ENCODE peak calls at places on chromosomes 12 and 14, in five cellular contexts. I, E, T, O and B are unnamed samples.

GRCh38 chr14:23307687-23308644 is 1.3 kb downstream of the BCL2L2 start:
- DNase-seq in I (peak), E (peak), T (no peak), O (no peak), B (no peak)

GRCh38 chr12:81284137-81284536 is 206.3 kb downstream of the ACSS3 start:
- DNase-seq in I (peak), E (peak), T (no peak), O (no peak), B (peak)

GRCh38 chr12:100593490-100593889 is 20.0 kb downstream of the GAS2L3 start:
- DNase-seq in I (peak), E (no peak), T (no peak), O (no peak), B (peak)

GRCh38 chr12:116121453-116121871 is 156.0 kb downstream of the MED13L start:
- DNase-seq in I (peak), E (peak), T (no peak), O (no peak), B (peak)

GRCh38 chr12:126191037-126191891 is 1126.0 kb downstream of the AACS start:
- DNase-seq in I (peak), E (no peak), T (no peak), O (no peak), B (no peak)

GRCh38 chr12:18853570-18854366 is 115.8 kb downstream of the CAPZA3 start:
- DNase-seq in I (no peak), E (no peak), T (no peak), O (no peak), B (no peak)

GRCh38 chr12:105352049-105352448 is 21.6 kb downstream of the C12orf75 start:
- DNase-seq in I (no peak), E (no peak), T (no peak), O (no peak), B (no peak)

GRCh38 chr12:128047266-128048060 is 219.5 kb upstream of the TMEM132C start:
- DNase-seq in I (no peak), E (no peak), T (no peak), O (no peak), B (no peak)

GRCh38 chr12:47551426-47551851 is 154.4 kb downstream of the RPAP3 start:
- DNase-seq in I (peak), E (peak), T (no peak), O (peak), B (peak)

GRCh38 chr12:40980346-40981005 is 207.6 kb upstream of the PDZRN4 start:
- DNase-seq in I (peak), E (peak), T (no peak), O (no peak), B (no peak)

GRCh38 chr14:88492272-88493089 is 62.3 kb downstream of the PTPN21 start:
- DNase-seq in I (peak), E (peak), T (no peak), O (peak), B (peak)

GRCh38 chr14:71148627-71149026 is 241.4 kb downstream of the PCNX1 start:
- DNase-seq in I (no peak), E (no peak), T (no peak), O (no peak), B (no peak)

GRCh38 chr14:68283378-68284123 is 464.0 kb downstream of the RAD51B start:
- DNase-seq in I (no peak), E (no peak), T (no peak), O (no peak), B (no peak)

GRCh38 chr12:29782285-29782820 is 1.4 kb downstream of the TMTC1 start:
- DNase-seq in I (peak), E (peak), T (no peak), O (peak), B (peak)

GRCh38 chr12:58359084-58359483 is 417.7 kb downstream of the ATP23 start:
- DNase-seq in I (no peak), E (peak), T (no peak), O (peak), B (no peak)

GRCh38 chr12:122203968-122204828 is 689 bp downstream of the B3GNT4 start:
- DNase-seq in I (no peak), E (no peak), T (peak), O (no peak), B (no peak)

GRCh38 chr12:12620730-12621315 is 9.1 kb downstream of the CREBL2 start:
- DNase-seq in I (no peak), E (no peak), T (no peak), O (no peak), B (no peak)

GRCh38 chr12:130764475-130765185 is 48.5 kb upstream of the RIMBP2 start:
- DNase-seq in I (peak), E (peak), T (no peak), O (no peak), B (peak)

GRCh38 chr12:122835693-122836026 is 403 bp downstream of the HIP1R start:
- DNase-seq in I (no peak), E (no peak), T (no peak), O (no peak), B (no peak)

GRCh38 chr14:65156568-65157366 is 54.5 kb upstream of the MAX start:
- DNase-seq in I (peak), E (peak), T (peak), O (peak), B (peak)

GRCh38 chr12:92608418-92609091 is 94.2 kb upstream of the PLEKHG7 start:
- DNase-seq in I (peak), E (peak), T (no peak), O (no peak), B (peak)

GRCh38 chr12:6116481-6117021 is 7.9 kb downstream of the VWF start:
- DNase-seq in I (peak), E (peak), T (no peak), O (no peak), B (peak)

GRCh38 chr12:85310025-85310424 is 30.0 kb downstream of the ALX1 start:
- DNase-seq in I (peak), E (no peak), T (no peak), O (no peak), B (no peak)

GRCh38 chr12:104792570-104792969 is 165.5 kb downstream of the SLC41A2 start:
- DNase-seq in I (peak), E (peak), T (no peak), O (peak), B (peak)

GRCh38 chr12:67698711-67699603 is 50.4 kb downstream of the DYRK2 start:
- DNase-seq in I (peak), E (peak), T (no peak), O (peak), B (peak)

GRCh38 chr12:91704446-91704845 is 441.2 kb downstream of the BTG1 start:
- DNase-seq in I (peak), E (peak), T (no peak), O (no peak), B (peak)

GRCh38 chr14:75147423-75148071 is 20.7 kb upstream of the NEK9 start:
- DNase-seq in I (peak), E (peak), T (peak), O (peak), B (peak)

GRCh38 chr14:65555358-65555757 is 142.8 kb downstream of the FUT8 start:
- DNase-seq in I (no peak), E (no peak), T (no peak), O (no peak), B (no peak)

GRCh38 chr12:7351177-7351576 is 47.3 kb downstream of the ACSM4 start:
- DNase-seq in I (no peak), E (no peak), T (no peak), O (no peak), B (no peak)

GRCh38 chr12:508795-509194 is 49.1 kb downstream of the B4GALNT3 start:
- DNase-seq in I (no peak), E (no peak), T (no peak), O (no peak), B (no peak)

GRCh38 chr14:23787436-23787835 is 151.3 kb downstream of the DHRS2 start:
- DNase-seq in I (no peak), E (no peak), T (no peak), O (no peak), B (no peak)

GRCh38 chr14:68141531-68142088 is 322.0 kb downstream of the RAD51B start:
- DNase-seq in I (peak), E (peak), T (no peak), O (no peak), B (peak)

GRCh38 chr14:68664225-68664681 is 128.6 kb downstream of the ZFP36L1 start:
- DNase-seq in I (no peak), E (peak), T (no peak), O (no peak), B (peak)

GRCh38 chr14:92362781-92363235 is 39.8 kb downstream of the SLC24A4 start:
- DNase-seq in I (peak), E (peak), T (no peak), O (peak), B (no peak)

GRCh38 chr12:1306096-1306495 is 288.3 kb downstream of the FBXL14 start:
- DNase-seq in I (peak), E (no peak), T (no peak), O (no peak), B (peak)

GRCh38 chr14:95597784-95598204 is 62.9 kb downstream of the GLRX5 start:
- DNase-seq in I (peak), E (peak), T (no peak), O (peak), B (peak)

GRCh38 chr12:85626031-85626781 is 210.0 kb downstream of the RASSF9 start:
- DNase-seq in I (peak), E (peak), T (no peak), O (peak), B (peak)

GRCh38 chr12:53561590-53561953 is 54.3 kb upstream of the NPFF start:
- DNase-seq in I (peak), E (peak), T (no peak), O (peak), B (peak)

GRCh38 chr12:94879542-94879941 is 124.0 kb downstream of the NDUFA12 start:
- DNase-seq in I (peak), E (peak), T (no peak), O (no peak), B (peak)

GRCh38 chr12:19148860-19149259 is 19.3 kb downstream of the PLEKHA5 start:
- DNase-seq in I (no peak), E (no peak), T (no peak), O (no peak), B (no peak)

DNA sequence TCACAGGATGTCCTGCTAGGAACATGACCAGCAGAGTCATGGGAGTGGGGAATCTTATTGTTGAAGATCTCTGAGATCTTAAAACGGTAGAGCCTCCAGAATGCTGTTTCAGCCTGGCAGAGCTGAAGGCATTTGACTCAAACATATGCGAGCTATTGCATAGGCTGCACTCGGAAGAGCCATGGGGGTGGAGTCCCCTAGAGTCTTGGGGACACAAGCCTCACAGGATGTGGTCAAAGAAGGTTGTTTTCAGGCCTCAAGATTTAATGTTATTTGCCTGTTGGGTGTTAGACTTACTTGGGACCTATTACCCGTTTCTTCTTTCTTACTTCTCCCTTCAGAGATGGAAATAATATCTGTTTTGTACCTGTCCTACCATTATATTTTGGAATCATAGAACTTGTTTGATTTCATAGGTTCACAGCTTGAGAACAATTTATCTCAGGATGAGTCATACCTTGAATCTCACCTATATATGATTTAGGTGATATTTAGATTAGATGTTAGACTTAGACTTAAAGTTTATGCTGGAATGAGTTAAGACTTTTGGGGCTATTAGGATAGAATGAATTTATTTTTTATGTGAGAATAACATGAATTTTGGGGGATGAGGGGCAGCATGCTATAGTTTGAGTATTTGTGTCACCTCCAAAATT is 172.2 kb upstream of the ATP2B1 start:
- DNase-seq in I (no peak), E (no peak), T (no peak), O (no peak), B (no peak)
- H3K4me3 ChIP-seq in I (no peak), E (no peak), T (no peak), O (no peak), B (no peak)

DNA sequence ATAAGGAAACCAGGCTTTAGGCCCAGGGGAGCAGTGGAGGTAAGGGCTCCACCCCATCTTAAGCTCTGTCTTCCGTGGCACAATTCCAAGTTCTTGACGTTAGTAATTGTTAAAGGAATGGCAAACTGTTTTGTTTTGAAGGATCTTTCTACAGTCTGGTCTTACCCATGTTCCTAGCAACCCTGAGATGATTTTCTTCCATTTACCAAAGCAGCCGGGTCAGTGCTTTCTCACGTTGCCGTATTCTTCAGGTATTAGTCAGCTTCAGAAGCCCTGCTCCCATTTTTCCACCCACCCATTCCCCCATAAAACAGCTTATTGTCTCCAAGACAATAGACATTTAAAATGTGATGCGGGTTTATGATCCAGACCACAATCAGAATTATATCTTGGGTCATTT is 10.3 kb downstream of the NRIP2 start:
- DNase-seq in I (peak), E (no peak), T (no peak), O (no peak), B (no peak)
- TF ChIP-seq CTCF in I (no peak), E (no peak), T (no peak), O (no peak), B (no peak)

GRCh38 chr12:2646341-2646740 is 148.4 kb upstream of the FKBP4 start:
- DNase-seq in I (no peak), E (no peak), T (peak), O (no peak), B (no peak)

GRCh38 chr12:2648406-2648805 is 146.4 kb upstream of the FKBP4 start:
- DNase-seq in I (no peak), E (no peak), T (peak), O (no peak), B (no peak)

GRCh38 chr12:2649201-2650030 is 145.4 kb upstream of the FKBP4 start:
- DNase-seq in I (no peak), E (no peak), T (peak), O (no peak), B (no peak)

GRCh38 chr12:2644678-2645405 is 149.9 kb upstream of the FKBP4 start:
- DNase-seq in I (no peak), E (no peak), T (peak), O (no peak), B (no peak)

GRCh38 chr12:2647186-2647585 is 147.6 kb upstream of the FKBP4 start:
- DNase-seq in I (no peak), E (no peak), T (peak), O (no peak), B (no peak)
- H3K4me3 ChIP-seq in I (no peak), E (no peak), T (no peak), O (no peak), B (no peak)

GRCh38 chr12:108647199-108647935 is 13.7 kb upstream of the SELPLG start:
- DNase-seq in I (no peak), E (no peak), T (no peak), O (no peak), B (peak)
- TF ChIP-seq CTCF in I (no peak), E (no peak), T (no peak), O (no peak), B (peak)

GRCh38 chr14:104930526-104931322 is 6.0 kb downstream of the PLD4 start:
- DNase-seq in I (no peak), E (no peak), T (peak), O (no peak), B (no peak)

GRCh38 chr14:104931323-104931770 is 6.7 kb downstream of the PLD4 start:
- DNase-seq in I (no peak), E (no peak), T (no peak), O (no peak), B (no peak)

GRCh38 chr14:104932676-104933631 is 8.3 kb downstream of the PLD4 start:
- DNase-seq in I (peak), E (peak), T (peak), O (peak), B (peak)

GRCh38 chr14:104933721-104934379 is 9.2 kb downstream of the PLD4 start:
- DNase-seq in I (no peak), E (no peak), T (peak), O (no peak), B (no peak)

DNA sequence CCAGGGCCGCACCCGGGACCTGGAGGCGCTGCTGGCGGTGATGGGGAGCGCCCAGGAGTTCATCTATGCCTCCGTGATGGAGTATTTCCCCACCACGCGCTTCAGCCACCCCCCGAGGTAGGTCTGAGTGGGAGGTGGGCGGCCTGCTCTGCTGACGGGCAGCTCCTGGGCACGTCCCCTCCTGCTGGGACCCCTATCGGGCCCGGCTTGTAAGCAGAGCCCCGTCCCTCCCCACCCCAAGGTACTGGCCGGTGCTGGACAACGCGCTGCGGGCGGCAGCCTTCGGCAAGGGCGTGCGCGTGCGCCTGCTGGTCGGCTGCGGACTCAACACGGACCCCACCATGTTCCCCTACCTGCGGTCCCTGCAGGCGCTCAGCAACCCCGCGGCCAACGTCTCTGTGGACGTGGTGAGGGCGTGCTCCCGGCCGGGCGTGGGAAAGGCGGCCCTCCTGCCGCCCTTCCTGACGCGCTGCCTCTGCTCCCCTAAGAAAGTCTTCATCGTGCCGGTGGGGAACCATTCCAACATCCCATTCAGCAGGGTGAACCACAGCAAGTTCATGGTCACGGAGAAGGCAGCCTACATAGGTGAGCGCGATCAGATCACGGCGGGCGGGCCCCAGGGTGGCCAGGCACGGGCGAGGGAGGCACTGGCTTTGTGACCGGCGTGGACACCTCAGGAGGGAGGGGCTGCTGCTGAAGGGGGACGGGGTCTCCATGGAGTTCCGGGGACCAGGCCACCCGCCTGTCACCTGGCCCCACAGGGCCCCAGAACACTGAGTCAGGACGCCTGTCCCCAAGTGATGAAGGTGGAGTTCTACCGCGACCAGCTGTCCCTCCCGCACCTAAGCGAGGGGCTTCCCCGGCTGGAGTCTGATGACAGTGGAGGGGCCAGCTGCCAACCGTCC is 7.3 kb downstream of the PLD4 start:
- DNase-seq in I (no peak), E (no peak), T (peak), O (no peak), B (no peak)
- H3K4me3 ChIP-seq in I (no peak), E (no peak), T (peak), O (no peak), B (no peak)

DNA sequence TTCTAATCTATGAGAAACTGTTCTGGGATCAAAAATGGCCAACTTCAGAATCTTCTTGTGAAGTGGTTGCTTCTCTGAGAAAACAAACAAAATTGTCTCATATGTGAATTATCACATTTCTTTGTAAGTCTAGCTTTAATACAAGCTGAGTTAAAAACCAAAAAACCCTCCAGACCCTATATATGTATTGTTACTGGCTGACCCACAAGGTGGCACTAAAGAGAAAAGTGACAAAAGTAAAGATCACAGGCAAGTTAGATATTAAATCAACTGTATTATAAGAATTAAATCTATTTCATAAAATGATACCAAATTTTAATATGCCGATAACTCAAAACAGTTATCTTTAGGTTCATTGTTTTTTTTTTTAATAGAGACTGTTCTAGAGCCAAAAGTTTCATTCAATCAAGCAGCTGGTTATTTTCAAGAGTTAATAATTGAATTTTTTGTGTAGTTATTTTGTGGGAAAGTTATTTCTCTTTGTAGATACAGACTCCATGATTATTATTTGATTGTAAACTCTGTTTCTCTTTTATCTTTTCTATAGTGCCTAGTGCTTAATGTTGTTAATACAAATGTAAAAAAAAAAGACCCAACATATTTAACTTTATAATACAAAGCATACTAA is 7.5 kb upstream of the TRHDE start:
- DNase-seq in I (peak), E (peak), T (no peak), O (no peak), B (peak)
- TF ChIP-seq CTCF in I (peak), E (peak), T (peak), O (peak), B (peak)

DNA sequence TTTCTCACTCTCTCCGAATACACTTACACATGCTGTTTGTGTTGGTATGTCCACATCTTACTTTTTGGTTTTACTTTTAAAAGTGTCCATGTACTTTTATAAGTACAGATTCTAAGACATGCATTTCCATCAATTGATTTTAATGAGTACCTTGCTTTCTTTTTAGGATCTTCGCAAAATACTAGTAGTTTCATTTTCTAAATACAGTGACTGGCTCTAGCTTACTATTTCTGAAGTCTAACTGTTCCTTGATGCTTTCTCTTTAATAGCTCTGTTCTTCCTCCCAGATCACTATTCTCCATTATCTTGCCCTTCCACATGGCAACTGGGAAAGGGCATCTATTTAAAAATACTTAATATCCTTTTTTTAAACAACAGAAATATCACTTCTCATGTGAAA is 164.1 kb downstream of the KITLG start:
- DNase-seq in I (no peak), E (no peak), T (no peak), O (no peak), B (no peak)
- H3K4me3 ChIP-seq in I (peak), E (no peak), T (peak), O (no peak), B (no peak)